ENCODE peak calls at places on chromosomes 4 and X, in nine cellular contexts. U is CD8-positive, alpha-beta T cell; T is heart right ventricle; X is pancreas; C is cardiac fibroblast; W is epithelial cell of esophagus; R is suprapubic skin; Y is SK-N-SH; L is A549. K is an unnamed sample.

GRCh38 chrX:72620550-72621145 is 48.0 kb upstream of the HDAC8 start:
- DNase-seq in U (no peak), T (peak), X (peak), C (peak), W (peak), R (no peak), Y (no peak), L (peak), K (peak)

GRCh38 chr4:80431203-80431602 is 95.7 kb downstream of the CFAP299 start:
- DNase-seq in U (no peak), T (no peak), X (no peak), C (no peak), W (no peak), R (no peak), Y (no peak), L (no peak), K (no peak)

GRCh38 chr4:138875886-138876608 is 139.5 kb upstream of the NOCT start:
- DNase-seq in U (no peak), T (no peak), X (no peak), C (peak), W (peak), R (no peak), Y (no peak), L (peak), K (no peak)

GRCh38 chr4:20305976-20306375 is 54.3 kb downstream of the SLIT2 start:
- DNase-seq in U (no peak), T (no peak), X (no peak), C (peak), W (peak), R (no peak), Y (peak), L (no peak), K (no peak)

GRCh38 chr4:145320269-145320668 is 139.9 kb upstream of the OTUD4 start:
- DNase-seq in U (no peak), T (no peak), X (no peak), C (no peak), W (no peak), R (no peak), Y (no peak), L (no peak), K (no peak)

GRCh38 chr4:79255793-79256192 is 70.1 kb downstream of the NAA11 start:
- DNase-seq in U (no peak), T (no peak), X (no peak), C (no peak), W (no peak), R (no peak), Y (no peak), L (no peak), K (no peak)

GRCh38 chr4:7124643-7125442 is 57.0 kb upstream of the GRPEL1 start:
- DNase-seq in U (no peak), T (no peak), X (peak), C (peak), W (peak), R (no peak), Y (no peak), L (peak), K (peak)

GRCh38 chr4:10088135-10089010 is 28.2 kb downstream of the WDR1 start:
- DNase-seq in U (peak), T (peak), X (no peak), C (no peak), W (peak), R (no peak), Y (no peak), L (no peak), K (no peak)

GRCh38 chrX:129772796-129773431 is 6.8 kb upstream of the SASH3 start:
- DNase-seq in U (peak), T (peak), X (no peak), C (no peak), W (no peak), R (peak), Y (no peak), L (no peak), K (no peak)

GRCh38 chr4:26204911-26205368 is 115.9 kb upstream of the RBPJ start:
- DNase-seq in U (no peak), T (peak), X (peak), C (no peak), W (no peak), R (no peak), Y (no peak), L (no peak), K (no peak)

GRCh38 chr4:111040904-111041303 is 418.0 kb upstream of the PITX2 start:
- DNase-seq in U (no peak), T (no peak), X (no peak), C (no peak), W (peak), R (no peak), Y (no peak), L (no peak), K (no peak)

GRCh38 chrX:122219226-122219625 is 964.9 kb upstream of the GRIA3 start:
- DNase-seq in U (no peak), T (no peak), X (no peak), C (peak), W (peak), R (no peak), Y (no peak), L (no peak), K (no peak)
- H3K4me3 ChIP-seq in U (no peak), T (no peak), X (no peak), C (no peak), W (no peak), R (no peak), Y (no peak), L (no peak), K (no peak)

GRCh38 chrX:24646745-24647182 is 383 bp downstream of the PCYT1B start:
- DNase-seq in U (no peak), T (no peak), X (no peak), C (peak), W (peak), R (no peak), Y (peak), L (no peak), K (peak)
- TF ChIP-seq CTCF in U (no peak), T (no peak), X (no peak), C (no peak), W (no peak), R (no peak), Y (no peak), L (no peak), K (no peak)

DNA sequence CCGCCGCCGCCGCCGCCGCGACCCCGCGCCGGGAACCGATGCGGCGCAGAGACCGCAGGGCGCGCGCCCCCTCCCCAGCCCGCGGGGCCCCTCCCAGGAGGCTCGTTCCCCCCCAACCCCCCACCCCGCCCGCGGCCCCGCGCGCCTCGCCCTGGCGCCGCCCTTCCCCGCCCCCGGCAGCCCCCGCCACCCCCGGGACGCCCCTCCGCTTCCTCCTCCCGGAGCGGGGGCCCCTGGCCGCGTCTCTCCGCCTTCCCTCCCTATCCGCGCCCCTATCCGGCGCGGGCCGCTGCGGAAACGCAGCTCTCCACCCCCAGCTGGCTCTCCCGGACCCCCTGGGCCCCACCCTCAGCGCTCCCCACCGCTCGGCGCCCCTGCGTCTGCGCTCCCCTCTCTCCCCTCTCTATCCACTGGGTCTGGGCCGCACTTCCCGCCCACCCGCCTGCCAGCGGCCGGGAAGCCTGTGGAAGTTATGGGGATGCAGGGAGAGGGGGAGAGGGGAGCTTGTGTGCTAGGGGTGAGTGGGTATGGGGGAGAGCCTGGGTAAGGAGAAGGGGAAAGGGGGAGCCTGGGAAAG is at the start of gene TMEM271:
- DNase-seq in U (no peak), T (no peak), X (no peak), C (no peak), W (no peak), R (no peak), Y (peak), L (no peak), K (no peak)
- H3K4me3 ChIP-seq in U (no peak), T (no peak), X (no peak), C (no peak), W (no peak), R (peak), Y (no peak), L (no peak), K (no peak)

DNA sequence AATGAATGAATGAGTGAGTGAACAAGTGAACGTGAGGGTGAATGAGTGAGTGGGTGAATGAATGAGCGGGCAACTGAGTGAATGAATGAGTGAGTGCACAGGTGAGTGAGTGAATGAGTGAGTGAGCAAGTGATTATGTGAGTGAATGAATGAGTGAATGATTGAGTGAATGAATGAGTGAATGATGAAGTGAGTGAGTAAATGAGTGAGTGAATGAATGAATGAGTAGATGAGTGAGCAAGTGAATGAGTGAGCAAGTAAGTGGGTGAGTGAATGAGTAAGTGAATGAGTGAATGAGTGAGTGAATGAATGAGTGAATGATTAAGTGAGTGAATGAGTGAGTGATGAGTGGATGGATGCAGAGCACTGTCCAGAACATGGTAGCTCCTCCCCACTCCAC is 205.8 kb downstream of the STK32B start:
- DNase-seq in U (no peak), T (no peak), X (no peak), C (no peak), W (no peak), R (no peak), Y (no peak), L (no peak), K (no peak)
- TF ChIP-seq CTCF in U (no peak), T (no peak), X (no peak), C (no peak), W (no peak), R (no peak), Y (no peak), L (no peak), K (no peak)

GRCh38 chr4:169286562-169287301 is 16.0 kb upstream of the SH3RF1 start:
- DNase-seq in U (no peak), T (no peak), X (no peak), C (peak), W (peak), R (no peak), Y (no peak), L (no peak), K (no peak)

GRCh38 chr4:169282429-169283113 is 11.8 kb upstream of the SH3RF1 start:
- DNase-seq in U (no peak), T (no peak), X (no peak), C (peak), W (peak), R (no peak), Y (no peak), L (peak), K (no peak)

GRCh38 chr4:169279111-169279510 is 8.4 kb upstream of the SH3RF1 start:
- DNase-seq in U (no peak), T (no peak), X (no peak), C (no peak), W (no peak), R (no peak), Y (no peak), L (no peak), K (no peak)

GRCh38 chr4:169278669-169279068 is 7.9 kb upstream of the SH3RF1 start:
- DNase-seq in U (no peak), T (no peak), X (no peak), C (no peak), W (no peak), R (no peak), Y (no peak), L (no peak), K (no peak)

GRCh38 chr4:169283114-169283509 is 12.4 kb upstream of the SH3RF1 start:
- DNase-seq in U (no peak), T (no peak), X (no peak), C (peak), W (peak), R (no peak), Y (no peak), L (peak), K (peak)
- H3K4me3 ChIP-seq in U (no peak), T (no peak), X (no peak), C (no peak), W (no peak), R (no peak), Y (peak), L (no peak), K (no peak)

GRCh38 chrX:41981481-41982013 is 58.2 kb upstream of the CASK start:
- DNase-seq in U (no peak), T (no peak), X (no peak), C (no peak), W (peak), R (no peak), Y (no peak), L (no peak), K (no peak)
- TF ChIP-seq CTCF in U (no peak), T (no peak), X (no peak), C (no peak), W (no peak), R (no peak), Y (no peak), L (no peak), K (no peak)

GRCh38 chr4:46993075-46994006 is at the start of gene GABRA4:
- DNase-seq in U (no peak), T (peak), X (no peak), C (peak), W (peak), R (no peak), Y (no peak), L (no peak), K (no peak)

GRCh38 chr4:46999584-46999983 is 6.2 kb upstream of the GABRA4 start:
- DNase-seq in U (no peak), T (no peak), X (no peak), C (peak), W (peak), R (no peak), Y (no peak), L (no peak), K (no peak)

GRCh38 chr4:46992338-46992737 is 1.0 kb downstream of the GABRA4 start:
- DNase-seq in U (no peak), T (no peak), X (no peak), C (no peak), W (no peak), R (no peak), Y (no peak), L (no peak), K (no peak)

DNA sequence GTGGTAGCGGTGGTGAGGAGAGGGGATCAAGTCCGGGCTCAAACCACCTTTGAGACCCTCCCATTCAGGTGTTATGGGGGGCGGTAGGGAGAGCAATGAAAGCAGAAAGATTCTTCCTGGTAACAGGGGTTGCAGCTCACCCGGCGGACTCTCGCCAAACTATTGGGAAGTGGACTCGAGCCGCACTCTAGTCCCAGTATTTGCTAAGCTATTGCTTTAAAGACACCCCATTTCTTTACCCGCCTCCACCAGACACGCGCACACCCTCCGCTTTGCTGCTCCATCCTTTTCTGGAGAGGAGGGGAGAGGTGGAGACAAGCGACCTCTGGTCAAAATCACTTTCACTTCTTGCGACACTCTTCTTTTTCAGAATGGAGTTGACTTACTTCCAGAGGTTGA is 625 bp upstream of the GABRA4 start:
- DNase-seq in U (no peak), T (peak), X (no peak), C (no peak), W (no peak), R (no peak), Y (no peak), L (no peak), K (no peak)
- H3K4me3 ChIP-seq in U (no peak), T (peak), X (no peak), C (no peak), W (no peak), R (peak), Y (peak), L (no peak), K (peak)

DNA sequence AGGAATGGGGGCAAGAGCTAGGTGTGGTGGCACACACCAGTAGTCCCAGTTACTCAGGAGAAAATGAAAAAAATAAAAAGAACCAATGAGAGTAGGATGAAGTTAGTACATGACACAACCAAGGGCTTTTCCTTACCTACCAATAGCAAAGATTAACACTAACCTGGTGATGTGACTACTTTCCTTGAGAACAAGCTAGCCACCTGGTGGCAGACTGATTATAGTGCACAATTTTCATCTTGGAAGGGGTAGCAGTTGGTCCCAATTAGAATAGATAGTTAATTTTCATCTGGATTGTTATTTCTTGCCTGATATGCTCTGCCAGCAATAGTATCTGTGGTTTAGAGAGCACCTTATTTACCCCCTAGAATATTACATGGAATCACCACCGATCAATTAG is 1216.8 kb upstream of the PABPC4L start:
- DNase-seq in U (no peak), T (no peak), X (no peak), C (peak), W (peak), R (no peak), Y (peak), L (peak), K (no peak)
- TF ChIP-seq CTCF in U (no peak), T (no peak), X (no peak), C (peak), W (peak), R (no peak), Y (peak), L (peak), K (peak)